ENCODE peak calls at places on chromosomes 3 and 15, in six cellular contexts. O is colonic mucosa, Q is PC-3, H is aorta, T is hepatocyte, G is kidney. L is an unnamed sample.

GRCh38 chr3:150917941-150918340 is 12.7 kb upstream of the MINDY4B start:
- DNase-seq in O (no peak), Q (no peak), H (no peak), T (no peak), G (no peak), L (no peak)

GRCh38 chr15:25624504-25625172 is 185.8 kb upstream of the UBE3A start:
- DNase-seq in O (no peak), Q (no peak), H (peak; percentile 60), T (no peak), G (no peak), L (no peak)

GRCh38 chr3:7508821-7509220 is 647.9 kb downstream of the GRM7 start:
- DNase-seq in O (no peak), Q (no peak), H (no peak), T (no peak), G (no peak), L (no peak)

GRCh38 chr3:9028134-9028533 is 64.9 kb upstream of the RAD18 start:
- DNase-seq in O (peak; percentile 83), Q (no peak), H (peak; percentile 95), T (peak; percentile 64), G (peak; percentile 95), L (no peak)

GRCh38 chr3:174581551-174581950 is 277.6 kb upstream of the NAALADL2 start:
- DNase-seq in O (no peak), Q (no peak), H (no peak), T (no peak), G (no peak), L (no peak)

GRCh38 chr3:121243208-121243607 is 302.6 kb downstream of the POLQ start:
- DNase-seq in O (no peak), Q (peak; percentile 45), H (no peak), T (no peak), G (no peak), L (no peak)

GRCh38 chr3:43675593-43675992 is 15.1 kb upstream of the ABHD5 start:
- DNase-seq in O (no peak), Q (no peak), H (no peak), T (no peak), G (no peak), L (no peak)

GRCh38 chr15:29103825-29104565 is 165.6 kb downstream of the NSMCE3 start:
- DNase-seq in O (peak; percentile 58), Q (peak; percentile 43), H (peak; percentile 81), T (peak; percentile 91), G (peak; percentile 88), L (peak; percentile 45)

GRCh38 chr15:73273181-73274002 is 95.4 kb downstream of the HCN4 start:
- DNase-seq in O (peak; percentile 56), Q (peak; percentile 63), H (no peak), T (peak; percentile 77), G (no peak), L (peak; percentile 37)

GRCh38 chr3:72144773-72145505 is 360.0 kb upstream of the PROK2 start:
- DNase-seq in O (no peak), Q (no peak), H (no peak), T (peak; percentile 51), G (no peak), L (no peak)

GRCh38 chr3:195892355-195893120 is 15.8 kb downstream of the TNK2 start:
- DNase-seq in O (no peak), Q (peak; percentile 56), H (peak; percentile 81), T (peak; percentile 78), G (peak; percentile 83), L (no peak)
- H3K4me3 ChIP-seq in O (peak overlapping the region; percentile 5), Q (peak overlapping the region; percentile 22), H (peak overlapping the region; percentile 9), T (no peak overlapping the region), G (no peak overlapping the region), L (no peak overlapping the region)

GRCh38 chr15:20355256-20355868 is 186.2 kb downstream of the GOLGA6L6 start:
- DNase-seq in O (no peak), Q (no peak), H (no peak), T (no peak), G (peak; percentile 76), L (no peak)
- H3K9me3 ChIP-seq in O (no peaks in the 10 kb centered on the region), Q (no peaks in the 10 kb centered on the region), H (no peaks in the 10 kb centered on the region), T (peaks cover 31% of the 10 kb centered on the region), G (no peaks in the 10 kb centered on the region), L (no peaks in the 10 kb centered on the region)

DNA sequence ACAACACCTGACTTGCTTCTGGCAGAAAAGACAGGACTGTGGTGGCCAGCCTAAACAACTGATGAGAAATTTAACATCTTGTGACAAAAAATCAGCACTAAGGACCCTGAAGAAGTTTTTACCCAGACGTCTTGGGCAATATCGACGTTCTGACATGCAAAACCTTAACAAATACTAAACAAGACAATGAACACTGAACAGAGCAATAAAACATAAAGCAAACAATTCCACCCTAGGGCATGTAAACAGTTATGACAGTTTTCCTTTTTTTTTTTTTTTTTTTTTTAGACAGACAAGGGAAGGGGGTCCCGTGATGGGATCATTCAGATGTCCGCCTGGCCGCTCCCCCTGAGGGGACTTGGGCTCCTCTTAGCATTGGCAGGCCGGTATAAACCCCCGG is 738.0 kb downstream of the SI start:
- DNase-seq in O (no peak), Q (no peak), H (no peak), T (no peak), G (no peak), L (no peak)
- H3K4me3 ChIP-seq in O (no peak overlapping the region), Q (no peak overlapping the region), H (no peak overlapping the region), T (no peak overlapping the region), G (no peak overlapping the region), L (no peak overlapping the region)

GRCh38 chr15:58026552-58026951 is 39.0 kb downstream of the ALDH1A2 start:
- DNase-seq in O (no peak), Q (no peak), H (no peak), T (no peak), G (peak; percentile 64), L (no peak)
- H3K9me3 ChIP-seq in O (no peaks in the 10 kb centered on the region), Q (no peaks in the 10 kb centered on the region), H (peaks cover 8% of the 10 kb centered on the region), T (no peaks in the 10 kb centered on the region), G (peaks cover 29% of the 10 kb centered on the region), L (no peaks in the 10 kb centered on the region)

GRCh38 chr3:126556637-126557414 is 1.9 kb downstream of the C3orf22 start:
- DNase-seq in O (no peak), Q (no peak), H (peak; percentile 14), T (no peak), G (no peak), L (no peak)
- H3K4me3 ChIP-seq in O (no peak overlapping the region), Q (no peak overlapping the region), H (no peak overlapping the region), T (no peak overlapping the region), G (no peak overlapping the region), L (no peak overlapping the region)

GRCh38 chr3:141379250-141379872 is 11.1 kb downstream of the ZBTB38 start:
- DNase-seq in O (no peak), Q (no peak), H (no peak), T (no peak), G (no peak), L (peak; percentile 30)
- H3K9me3 ChIP-seq in O (no peaks in the 10 kb centered on the region), Q (no peaks in the 10 kb centered on the region), H (no peaks in the 10 kb centered on the region), T (no peaks in the 10 kb centered on the region), G (no peaks in the 10 kb centered on the region), L (no peaks in the 10 kb centered on the region)

GRCh38 chr15:51234181-51234927 is 104.0 kb downstream of the CYP19A1 start:
- DNase-seq in O (no peak), Q (no peak), H (no peak), T (no peak), G (no peak), L (no peak)
- H3K4me3 ChIP-seq in O (no peak overlapping the region), Q (no peak overlapping the region), H (no peak overlapping the region), T (no peak overlapping the region), G (no peak overlapping the region), L (no peak overlapping the region)

DNA sequence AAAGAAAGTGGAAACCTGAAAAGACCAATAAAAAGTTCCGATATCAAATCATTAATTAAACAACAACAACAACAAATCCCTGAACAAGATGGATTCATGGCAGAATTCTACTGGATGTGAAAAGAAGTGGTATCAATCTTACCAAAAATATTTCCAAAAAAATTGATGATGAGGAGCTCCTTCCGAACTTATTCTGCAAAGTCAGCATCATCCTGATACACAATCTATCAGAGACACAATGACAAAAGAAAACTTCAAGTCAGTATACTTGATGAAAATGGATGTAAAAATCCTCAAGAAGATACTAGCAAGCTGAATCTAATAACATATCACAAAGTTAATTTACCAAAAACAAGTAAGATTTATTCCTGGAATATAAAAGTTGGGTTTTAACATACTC is 881.8 kb downstream of the SI start:
- DNase-seq in O (no peak), Q (no peak), H (no peak), T (no peak), G (no peak), L (no peak)
- H3K9me3 ChIP-seq in O (no peaks in the 10 kb centered on the region), Q (no peaks in the 10 kb centered on the region), H (no peaks in the 10 kb centered on the region), T (no peaks in the 10 kb centered on the region), G (no peaks in the 10 kb centered on the region), L (no peaks in the 10 kb centered on the region)

L was measured in CD4-positive, alpha-beta memory T cell.